ENCODE peak calls at places on chromosomes 13 and 19, in six cellular contexts. P is endodermal cell, B is cardiac muscle cell, V is ascending aorta, Z is NT2/D1, D is HCT116. R is an unnamed sample.

GRCh38 chr13:110676057-110676510 is 29.8 kb downstream of the CARS2 start:
- DNase-seq in Z (no peak), B (no peak), D (no peak), P (no peak), V (peak; percentile 58), R (no peak)

GRCh38 chr19:45251452-45252354 is 632 bp downstream of the MARK4 start:
- DNase-seq in P (peak; percentile 76), V (no peak), D (no peak), Z (no peak), B (no peak), R (no peak)

GRCh38 chr19:49145485-49146407 is 9.4 kb downstream of the HRC start:
- DNase-seq in B (peak; percentile 86), D (peak; percentile 84), P (peak; percentile 99), V (peak; percentile 91), Z (peak; percentile 84), R (peak; percentile 20)

GRCh38 chr19:43575955-43576451 is 402 bp downstream of the PINLYP start:
- DNase-seq in D (no peak), B (no peak), Z (no peak), P (no peak), V (no peak), R (no peak)

GRCh38 chr13:92807343-92807742 is 419.3 kb upstream of the GPC6 start:
- DNase-seq in D (no peak), Z (no peak), V (no peak), B (peak; percentile 52), P (no peak), R (no peak)

GRCh38 chr19:47226426-47227346 is 4.3 kb downstream of the BBC3 start:
- DNase-seq in Z (no peak), P (no peak), V (peak; percentile 93), D (peak; percentile 76), B (peak; percentile 80), R (no peak)

GRCh38 chr13:103540394-103540793 is 474.2 kb upstream of the SLC10A2 start:
- DNase-seq in D (no peak), Z (no peak), B (no peak), P (no peak), V (no peak), R (no peak)

GRCh38 chr13:30720470-30720869 is 14.9 kb upstream of the ALOX5AP start:
- DNase-seq in P (no peak), V (no peak), Z (no peak), B (no peak), D (no peak), R (no peak)

GRCh38 chr19:2180881-2181617 is 17.3 kb downstream of the DOT1L start:
- DNase-seq in B (no peak), V (no peak), Z (no peak), P (no peak), D (no peak), R (no peak)

GRCh38 chr19:1285737-1286360 is at the start of gene EFNA2:
- DNase-seq in D (no peak), B (no peak), Z (no peak), V (no peak), P (no peak), R (no peak)

GRCh38 chr19:19514215-19514633 is 1.1 kb downstream of the TSSK6 start:
- DNase-seq in Z (no peak), V (peak; percentile 81), B (peak; percentile 89), P (no peak), D (no peak), R (no peak)

GRCh38 chr13:65594255-65594654 is 1635.9 kb downstream of the PCDH9 start:
- DNase-seq in Z (no peak), B (peak; percentile 85), V (no peak), D (no peak), P (no peak), R (no peak)

GRCh38 chr19:34969721-34970120 is 5.7 kb upstream of the ZNF792 start:
- DNase-seq in Z (no peak), D (no peak), B (no peak), P (peak; percentile 18), V (no peak), R (no peak)

GRCh38 chr19:1273263-1274041 is 1.9 kb upstream of the FAM174C start:
- DNase-seq in D (no peak), P (no peak), V (no peak), B (no peak), Z (no peak), R (no peak)

GRCh38 chr13:32838985-32839384 is 177.2 kb upstream of the KL start:
- DNase-seq in P (peak; percentile 36), V (no peak), D (no peak), Z (no peak), B (peak; percentile 33), R (no peak)

GRCh38 chr19:30009013-30009412 is 67.0 kb downstream of the URI1 start:
- DNase-seq in Z (no peak), D (no peak), P (no peak), V (no peak), B (no peak), R (no peak)

GRCh38 chr19:56727731-56728130 is 56.2 kb upstream of the ZNF835 start:
- DNase-seq in B (no peak), Z (no peak), V (no peak), P (no peak), D (no peak), R (no peak)

GRCh38 chr13:23688336-23688735 is 118.1 kb downstream of the TNFRSF19 start:
- DNase-seq in P (no peak), D (no peak), Z (no peak), B (no peak), V (no peak), R (no peak)

GRCh38 chr13:20227730-20228129 is 4.4 kb downstream of the GJB6 start:
- DNase-seq in P (no peak), B (no peak), Z (no peak), V (no peak), D (no peak), R (no peak)

GRCh38 chr19:4082172-4082571 is 15.5 kb upstream of the ZBTB7A start:
- DNase-seq in B (no peak), D (no peak), P (no peak), Z (no peak), V (no peak), R (no peak)

GRCh38 chr13:30796132-30796832 is 60.9 kb downstream of the ALOX5AP start:
- DNase-seq in D (no peak), V (no peak), P (no peak), Z (no peak), B (peak; percentile 63), R (no peak)

GRCh38 chr19:15563325-15563794 is 51.7 kb upstream of the CYP4F8 start:
- DNase-seq in P (peak; percentile 56), D (no peak), B (peak; percentile 34), V (no peak), Z (no peak), R (no peak)

GRCh38 chr19:48874309-48875135 is 2.3 kb downstream of the PPP1R15A start:
- DNase-seq in B (peak; percentile 54), P (no peak), V (no peak), D (no peak), Z (no peak), R (no peak)

GRCh38 chr13:59746291-59746962 is 417.3 kb downstream of the DIAPH3 start:
- DNase-seq in P (no peak), V (no peak), Z (no peak), B (peak; percentile 21), D (no peak), R (no peak)

GRCh38 chr19:8210660-8211101 is 1.5 kb downstream of the CERS4 start:
- DNase-seq in D (no peak), Z (no peak), B (no peak), V (no peak), P (no peak), R (no peak)

GRCh38 chr13:95671597-95671996 is 5.3 kb upstream of the DNAJC3 start:
- DNase-seq in V (no peak), B (no peak), Z (no peak), D (no peak), P (no peak), R (no peak)

GRCh38 chr13:91722267-91722884 is 324.0 kb downstream of the GPC5 start:
- DNase-seq in V (no peak), Z (no peak), P (no peak), D (no peak), B (peak; percentile 50), R (no peak)

GRCh38 chr19:28542394-28543243 is 670.3 kb downstream of the UQCRFS1 start:
- DNase-seq in Z (no peak), B (no peak), D (no peak), P (no peak), V (no peak), R (no peak)

GRCh38 chr19:30322641-30323320 is 49.4 kb upstream of the ZNF536 start:
- DNase-seq in V (no peak), Z (no peak), D (no peak), B (no peak), P (peak; percentile 17), R (no peak)

GRCh38 chr19:15423130-15423529 is 4.3 kb upstream of the AKAP8L start:
- DNase-seq in V (no peak), P (no peak), Z (no peak), D (no peak), B (no peak), R (no peak)

GRCh38 chr19:4811328-4812131 is 20.0 kb downstream of the TICAM1 start:
- DNase-seq in B (peak; percentile 77), Z (peak; percentile 62), P (peak; percentile 97), V (peak; percentile 90), D (peak; percentile 58), R (peak; percentile 15)

GRCh38 chr19:55624109-55625003 is at the start of gene ZNF784:
- DNase-seq in P (peak; percentile 98), V (peak; percentile 95), Z (peak; percentile 35), D (peak; percentile 85), B (peak; percentile 95), R (peak; percentile 70)

R was measured in GOT3.